ENCODE peak calls at places on chromosome 5, in nine cellular contexts. E, W, P, Y, F, M, N, L and T are unnamed samples.

GRCh38 chr5:73039082-73039481 is 81.3 kb upstream of the TMEM171 start:
- DNase-seq in E (no peak), W (no peak), P (peak), Y (no peak), F (no peak), M (no peak), N (no peak), L (no peak), T (no peak)

GRCh38 chr5:142353093-142353472 is 28.3 kb upstream of the SPRY4 start:
- DNase-seq in E (no peak), W (no peak), P (no peak), Y (no peak), F (no peak), M (peak), N (no peak), L (no peak), T (no peak)

GRCh38 chr5:158174918-158175663 is 316.1 kb upstream of the CLINT1 start:
- DNase-seq in E (peak), W (peak), P (no peak), Y (peak), F (peak), M (peak), N (peak), L (peak), T (peak)

GRCh38 chr5:58759745-58760144 is 176.9 kb downstream of the RAB3C start:
- DNase-seq in E (no peak), W (no peak), P (no peak), Y (no peak), F (no peak), M (no peak), N (no peak), L (no peak), T (no peak)

GRCh38 chr5:125521289-125521688 is 774.9 kb upstream of the ZNF608 start:
- DNase-seq in E (no peak), W (no peak), P (no peak), Y (no peak), F (no peak), M (no peak), N (no peak), L (no peak), T (no peak)

GRCh38 chr5:133714161-133714915 is 102.0 kb upstream of the FSTL4 start:
- DNase-seq in E (peak), W (no peak), P (no peak), Y (no peak), F (no peak), M (no peak), N (no peak), L (peak), T (no peak)

GRCh38 chr5:1118231-1118698 is 6.4 kb upstream of the SLC12A7 start:
- DNase-seq in E (no peak), W (no peak), P (no peak), Y (no peak), F (no peak), M (no peak), N (no peak), L (peak), T (no peak)

GRCh38 chr5:147346006-147346561 is 111.3 kb downstream of the STK32A start:
- DNase-seq in E (no peak), W (no peak), P (no peak), Y (no peak), F (no peak), M (no peak), N (no peak), L (no peak), T (no peak)

GRCh38 chr5:157182143-157182757 is 1.6 kb downstream of the ITK start:
- DNase-seq in E (no peak), W (no peak), P (no peak), Y (no peak), F (no peak), M (no peak), N (no peak), L (no peak), T (no peak)

GRCh38 chr5:135502836-135503520 is 32.8 kb downstream of the NEUROG1 start:
- DNase-seq in E (no peak), W (no peak), P (no peak), Y (no peak), F (no peak), M (no peak), N (no peak), L (no peak), T (no peak)

GRCh38 chr5:135887447-135887864 is 8.2 kb downstream of the IL9 start:
- DNase-seq in E (no peak), W (peak), P (peak), Y (peak), F (peak), M (no peak), N (peak), L (peak), T (peak)

GRCh38 chr5:592158-592557 is 20.0 kb upstream of the CEP72 start:
- DNase-seq in E (peak), W (no peak), P (no peak), Y (no peak), F (no peak), M (peak), N (no peak), L (peak), T (no peak)

GRCh38 chr5:176620333-176620981 is 9.9 kb downstream of the SNCB start:
- DNase-seq in E (no peak), W (no peak), P (peak), Y (no peak), F (no peak), M (no peak), N (no peak), L (no peak), T (no peak)

GRCh38 chr5:149450199-149450598 is 71.1 kb upstream of the IL17B start:
- DNase-seq in E (no peak), W (no peak), P (peak), Y (no peak), F (peak), M (peak), N (no peak), L (no peak), T (peak)

GRCh38 chr5:80481019-80481893 is 6.6 kb upstream of the FAM151B start:
- DNase-seq in E (no peak), W (no peak), P (peak), Y (peak), F (peak), M (no peak), N (peak), L (peak), T (peak)

GRCh38 chr5:155556700-155557099 is 543.1 kb downstream of the KIF4B start:
- DNase-seq in E (no peak), W (no peak), P (no peak), Y (no peak), F (no peak), M (no peak), N (no peak), L (peak), T (no peak)

GRCh38 chr5:139635606-139636206 is 12.4 kb upstream of the CXXC5 start:
- DNase-seq in E (peak), W (no peak), P (peak), Y (peak), F (no peak), M (peak), N (peak), L (peak), T (peak)

GRCh38 chr5:141945511-141946024 is 12.4 kb downstream of the PCDH12 start:
- DNase-seq in E (peak), W (peak), P (no peak), Y (no peak), F (no peak), M (peak), N (no peak), L (no peak), T (no peak)

GRCh38 chr5:56759521-56759920 is 55.8 kb upstream of the MAP3K1 start:
- DNase-seq in E (peak), W (no peak), P (no peak), Y (no peak), F (no peak), M (no peak), N (no peak), L (peak), T (no peak)

GRCh38 chr5:146447734-146448380 is 724 bp downstream of the TCERG1 start:
- DNase-seq in E (no peak), W (no peak), P (no peak), Y (peak), F (no peak), M (no peak), N (no peak), L (peak), T (no peak)

GRCh38 chr5:51651476-51651875 is 268.2 kb downstream of the ISL1 start:
- DNase-seq in E (no peak), W (no peak), P (no peak), Y (no peak), F (peak), M (no peak), N (no peak), L (peak), T (no peak)

GRCh38 chr5:148457183-148457620 is 73.4 kb downstream of the FBXO38 start:
- DNase-seq in E (no peak), W (no peak), P (no peak), Y (peak), F (no peak), M (no peak), N (peak), L (peak), T (no peak)

GRCh38 chr5:28275931-28276330 is 1237.5 kb upstream of the CDH9 start:
- DNase-seq in E (no peak), W (no peak), P (no peak), Y (no peak), F (no peak), M (no peak), N (no peak), L (no peak), T (no peak)

GRCh38 chr5:164324239-164324638 is 818.8 kb downstream of the MAT2B start:
- DNase-seq in E (no peak), W (no peak), P (no peak), Y (no peak), F (no peak), M (no peak), N (no peak), L (no peak), T (no peak)

GRCh38 chr5:164326219-164326618 is 820.8 kb downstream of the MAT2B start:
- DNase-seq in E (no peak), W (no peak), P (no peak), Y (no peak), F (no peak), M (no peak), N (no peak), L (no peak), T (no peak)
- TF ChIP-seq CTCF in E (no peak), W (no peak), P (no peak), Y (no peak), F (peak), M (no peak), N (peak), L (peak), T (no peak)

DNA sequence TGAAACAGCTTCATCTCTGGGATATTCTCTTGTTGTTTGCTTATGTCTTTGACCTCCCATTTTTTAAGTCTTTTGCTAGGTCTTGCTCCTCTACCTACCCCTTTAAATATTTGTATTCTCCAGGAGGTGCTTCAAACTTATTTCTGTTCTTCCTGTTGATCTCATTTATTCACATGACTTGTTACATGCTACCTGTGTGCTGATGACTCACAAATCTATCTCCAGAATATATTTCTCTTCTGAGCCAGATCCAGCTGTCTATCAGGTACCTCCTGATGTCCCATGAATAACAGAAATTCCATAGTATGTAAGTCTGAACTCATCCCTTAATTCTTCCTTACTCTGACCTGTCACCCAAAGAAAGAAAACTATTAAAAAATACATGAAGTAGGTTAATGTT is 11.0 kb downstream of the NIPBL start:
- DNase-seq in E (no peak), W (no peak), P (no peak), Y (no peak), F (no peak), M (no peak), N (no peak), L (peak), T (no peak)
- TF ChIP-seq CTCF in E (no peak), W (no peak), P (no peak), Y (no peak), F (no peak), M (no peak), N (no peak), L (no peak), T (no peak)

DNA sequence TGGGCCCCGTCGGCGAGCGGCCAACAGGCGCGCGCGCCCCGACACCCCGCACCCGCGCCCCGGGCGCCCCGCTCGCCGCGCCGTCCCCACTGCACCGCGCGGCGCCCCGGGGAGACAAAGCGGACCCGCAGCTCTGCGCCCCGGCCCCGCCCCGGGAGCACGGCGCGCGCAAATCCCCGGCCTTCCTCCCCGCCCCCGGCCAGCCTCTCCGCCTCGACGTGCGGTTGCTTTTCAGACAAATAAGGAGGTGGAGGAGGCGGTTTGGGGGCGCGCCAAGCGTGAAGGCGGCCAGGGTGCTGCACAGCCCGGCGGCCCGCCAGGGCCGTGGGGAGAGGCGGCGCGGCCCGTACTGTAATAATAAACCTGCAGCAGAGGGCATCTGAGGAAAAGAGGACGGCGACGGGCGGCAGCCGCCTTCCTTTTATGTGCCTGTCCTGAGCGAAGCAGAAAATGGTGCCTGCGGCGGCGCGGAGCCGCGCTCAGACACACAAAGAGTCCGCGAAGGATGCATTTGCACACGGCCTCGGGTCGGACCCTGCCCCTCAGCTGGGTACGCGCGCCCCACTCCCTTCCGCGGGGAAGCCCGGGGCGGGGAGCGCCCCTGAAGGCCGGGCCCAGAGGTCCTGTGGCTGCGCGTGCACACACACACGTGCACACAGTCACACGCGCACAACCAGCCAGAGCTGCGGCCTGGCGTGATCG is 739 bp upstream of the NREP start:
- DNase-seq in E (peak), W (peak), P (peak), Y (peak), F (peak), M (peak), N (peak), L (peak), T (peak)
- TF ChIP-seq CTCF in E (no peak), W (no peak), P (no peak), Y (peak), F (no peak), M (no peak), N (no peak), L (peak), T (no peak)

GRCh38 chr5:171495122-171495700 is 75.8 kb downstream of the FGF18 start:
- DNase-seq in E (no peak), W (no peak), P (peak), Y (no peak), F (no peak), M (no peak), N (no peak), L (no peak), T (no peak)

GRCh38 chr5:171494452-171495121 is 75.1 kb downstream of the FGF18 start:
- DNase-seq in E (no peak), W (peak), P (peak), Y (no peak), F (no peak), M (peak), N (peak), L (peak), T (peak)

GRCh38 chr5:171496431-171496830 is 77.0 kb downstream of the FGF18 start:
- DNase-seq in E (no peak), W (no peak), P (no peak), Y (no peak), F (no peak), M (no peak), N (no peak), L (no peak), T (no peak)

GRCh38 chr5:171492781-171493180 is 73.3 kb downstream of the FGF18 start:
- DNase-seq in E (no peak), W (no peak), P (no peak), Y (no peak), F (no peak), M (no peak), N (no peak), L (no peak), T (no peak)

GRCh38 chr5:171493646-171494393 is 74.4 kb downstream of the FGF18 start:
- DNase-seq in E (no peak), W (no peak), P (no peak), Y (no peak), F (no peak), M (no peak), N (no peak), L (no peak), T (no peak)
- TF ChIP-seq CTCF in E (no peak), W (no peak), P (no peak), Y (no peak), F (no peak), M (no peak), N (no peak), L (no peak), T (no peak)

DNA sequence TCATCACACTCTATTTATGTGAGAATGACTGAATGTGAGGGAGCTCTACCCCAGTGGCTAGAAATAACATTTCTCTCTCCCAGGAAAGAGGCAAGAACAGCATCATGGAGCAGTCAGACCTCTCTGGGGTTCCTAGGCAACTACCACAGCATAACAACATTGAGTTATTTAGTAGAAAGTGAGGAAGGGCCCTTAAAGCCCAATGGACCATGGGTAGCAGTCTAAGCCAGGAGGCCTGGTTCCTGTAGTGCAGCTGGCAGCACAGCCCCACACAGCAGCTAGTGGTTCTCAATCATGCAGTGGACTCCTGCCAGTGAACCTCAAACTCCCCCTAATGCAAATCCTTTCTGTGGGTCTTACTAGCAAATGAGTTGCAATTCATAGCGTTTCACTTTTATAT is 55.3 kb downstream of the SPEF2 start:
- DNase-seq in E (no peak), W (peak), P (no peak), Y (peak), F (no peak), M (no peak), N (no peak), L (no peak), T (no peak)
- TF ChIP-seq CTCF in E (no peak), W (no peak), P (no peak), Y (peak), F (no peak), M (no peak), N (no peak), L (no peak), T (no peak)

DNA sequence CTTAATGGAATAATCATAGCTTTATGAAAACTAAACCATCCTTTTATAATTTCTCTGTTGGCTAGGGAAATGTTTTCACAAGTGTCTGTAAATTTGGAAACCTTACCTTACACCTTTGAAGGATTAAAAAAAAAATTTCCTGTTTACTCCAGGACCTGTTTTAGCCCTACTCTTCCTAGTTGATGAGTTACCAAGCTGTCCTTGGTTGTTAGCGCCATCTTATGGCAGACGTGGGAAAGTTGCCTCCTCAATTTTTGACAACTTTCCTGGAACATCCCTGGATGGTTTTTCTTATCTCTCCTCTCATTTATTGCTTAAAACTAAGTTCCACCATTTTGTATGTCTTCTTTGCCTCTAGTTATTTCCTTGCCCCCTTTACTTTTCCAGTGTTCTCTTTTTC is 25.7 kb downstream of the ZSWIM6 start:
- DNase-seq in E (no peak), W (no peak), P (no peak), Y (no peak), F (no peak), M (no peak), N (no peak), L (no peak), T (no peak)
- TF ChIP-seq CTCF in E (no peak), W (no peak), P (peak), Y (peak), F (no peak), M (no peak), N (peak), L (peak), T (peak)